ENCODE peak calls at places on chromosome 9, in seven cellular contexts. L, B, C, R, O, E and D are unnamed samples.

GRCh38 chr9:125296843-125297372 is 35.3 kb downstream of the GAPVD1 start:
- DNase-seq in L (no peak), B (no peak), C (no peak), R (no peak), O (no peak), E (no peak), D (no peak)

GRCh38 chr9:5886114-5886939 is 4.4 kb upstream of the MLANA start:
- DNase-seq in L (peak), B (peak), C (no peak), R (peak), O (peak), E (peak), D (peak)

GRCh38 chr9:127245637-127246164 is 18.9 kb upstream of the GARNL3 start:
- DNase-seq in L (no peak), B (no peak), C (no peak), R (no peak), O (no peak), E (no peak), D (no peak)

GRCh38 chr9:122355336-122355875 is 15.4 kb upstream of the PTGS1 start:
- DNase-seq in L (no peak), B (no peak), C (no peak), R (no peak), O (no peak), E (no peak), D (no peak)

GRCh38 chr9:81596671-81597426 is 92.5 kb downstream of the TLE1 start:
- DNase-seq in L (no peak), B (peak), C (no peak), R (no peak), O (no peak), E (no peak), D (no peak)

GRCh38 chr9:110452227-110452801 is 114.7 kb upstream of the TXNDC8 start:
- DNase-seq in L (no peak), B (peak), C (no peak), R (no peak), O (no peak), E (no peak), D (no peak)

GRCh38 chr9:129234491-129234890 is 56.4 kb upstream of the IER5L start:
- DNase-seq in L (no peak), B (no peak), C (no peak), R (no peak), O (no peak), E (no peak), D (no peak)

GRCh38 chr9:15927131-15927530 is 374.3 kb downstream of the CCDC171 start:
- DNase-seq in L (no peak), B (peak), C (no peak), R (no peak), O (no peak), E (no peak), D (no peak)

GRCh38 chr9:127133739-127134167 is 11.3 kb upstream of the ANGPTL2 start:
- DNase-seq in L (peak), B (peak), C (no peak), R (no peak), O (no peak), E (no peak), D (no peak)

GRCh38 chr9:91896513-91897121 is 53.4 kb downstream of the ROR2 start:
- DNase-seq in L (no peak), B (peak), C (peak), R (no peak), O (no peak), E (no peak), D (no peak)

GRCh38 chr9:112884086-112884485 is 6.6 kb downstream of the SLC46A2 start:
- DNase-seq in L (no peak), B (peak), C (no peak), R (no peak), O (no peak), E (no peak), D (peak)

GRCh38 chr9:109716631-109717030 is 63.4 kb upstream of the PALM2AKAP2 start:
- DNase-seq in L (no peak), B (no peak), C (no peak), R (no peak), O (no peak), E (no peak), D (no peak)

GRCh38 chr9:110984890-110985437 is 53.3 kb downstream of the LPAR1 start:
- DNase-seq in L (no peak), B (no peak), C (no peak), R (no peak), O (no peak), E (no peak), D (no peak)

GRCh38 chr9:95736370-95736769 is 139.1 kb upstream of the ERCC6L2 start:
- DNase-seq in L (no peak), B (peak), C (no peak), R (no peak), O (no peak), E (no peak), D (peak)

GRCh38 chr9:11235061-11235460 is 622.3 kb upstream of the PTPRD start:
- DNase-seq in L (no peak), B (no peak), C (no peak), R (no peak), O (no peak), E (no peak), D (no peak)

GRCh38 chr9:74951725-74952151 is 974 bp downstream of the C9orf40 start:
- DNase-seq in L (peak), B (peak), C (no peak), R (peak), O (no peak), E (peak), D (peak)

GRCh38 chr9:130345009-130345992 is 79.7 kb downstream of the HMCN2 start:
- DNase-seq in L (no peak), B (no peak), C (no peak), R (no peak), O (no peak), E (no peak), D (no peak)

GRCh38 chr9:25543806-25544205 is 134.4 kb downstream of the TUSC1 start:
- DNase-seq in L (no peak), B (no peak), C (no peak), R (no peak), O (no peak), E (no peak), D (no peak)

GRCh38 chr9:79989079-79989478 is 417.3 kb downstream of the TLE4 start:
- DNase-seq in L (no peak), B (no peak), C (no peak), R (no peak), O (no peak), E (no peak), D (no peak)

GRCh38 chr9:112760821-112761220 is 10.3 kb downstream of the SNX30 start:
- DNase-seq in L (no peak), B (no peak), C (no peak), R (no peak), O (no peak), E (no peak), D (no peak)

GRCh38 chr9:77534376-77535057 is 113.6 kb downstream of the GNA14 start:
- DNase-seq in L (peak), B (peak), C (no peak), R (no peak), O (no peak), E (no peak), D (peak)

GRCh38 chr9:70479880-70480291 is 65.4 kb upstream of the KLF9 start:
- DNase-seq in L (no peak), B (peak), C (no peak), R (no peak), O (no peak), E (no peak), D (no peak)

GRCh38 chr9:92066131-92066530 is 49.1 kb downstream of the SPTLC1 start:
- DNase-seq in L (no peak), B (no peak), C (no peak), R (no peak), O (no peak), E (no peak), D (no peak)

GRCh38 chr9:3942351-3942750 is 357.5 kb downstream of the GLIS3 start:
- DNase-seq in L (no peak), B (no peak), C (no peak), R (no peak), O (no peak), E (no peak), D (no peak)
- TF ChIP-seq CTCF in L (no peak), B (no peak), C (no peak), R (no peak), O (no peak), E (no peak), D (no peak)

GRCh38 chr9:73685786-73686185 is 534.1 kb downstream of the ANXA1 start:
- DNase-seq in L (no peak), B (no peak), C (no peak), R (no peak), O (no peak), E (no peak), D (no peak)

GRCh38 chr9:73689091-73689870 is 537.6 kb downstream of the ANXA1 start:
- DNase-seq in L (no peak), B (peak), C (no peak), R (no peak), O (no peak), E (no peak), D (no peak)

GRCh38 chr9:73680831-73681230 is 529.2 kb downstream of the ANXA1 start:
- DNase-seq in L (no peak), B (peak), C (no peak), R (no peak), O (no peak), E (no peak), D (no peak)

GRCh38 chr9:73684601-73685000 is 532.9 kb downstream of the ANXA1 start:
- DNase-seq in L (no peak), B (peak), C (no peak), R (no peak), O (no peak), E (no peak), D (no peak)

DNA sequence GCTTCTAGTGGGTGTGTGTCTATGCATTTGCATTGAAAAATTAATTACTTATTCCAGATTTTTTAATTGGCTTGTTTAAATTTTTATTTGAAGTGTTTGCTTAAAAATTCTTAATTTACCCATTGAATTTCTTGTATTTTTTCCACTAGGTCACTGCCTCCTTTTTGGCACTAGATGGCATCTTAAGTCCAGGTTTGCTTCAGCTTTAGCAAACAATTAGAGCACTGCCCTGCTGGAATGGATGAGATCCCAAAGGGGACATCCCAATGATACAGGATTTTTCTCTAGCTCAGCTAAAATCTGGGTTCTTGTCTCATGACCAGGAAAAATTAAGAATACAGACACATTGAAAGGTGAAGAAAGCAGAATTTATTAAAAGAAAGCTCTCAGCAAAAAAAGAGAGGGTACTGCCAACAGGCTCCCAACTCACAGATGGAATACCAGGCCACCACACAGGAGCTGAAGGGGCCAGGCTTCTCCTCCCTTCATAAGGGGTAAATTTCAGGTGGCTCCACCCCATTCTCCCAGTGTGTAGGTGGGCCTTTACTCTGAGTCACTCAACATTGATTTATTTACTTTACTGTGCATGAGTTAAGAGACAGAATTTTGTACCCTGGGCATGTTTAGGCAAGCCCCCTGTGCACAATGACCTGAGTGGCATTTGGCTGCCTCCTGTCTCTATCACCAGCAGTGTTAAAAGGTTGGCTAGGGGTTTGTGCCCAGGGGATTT is 532.4 kb downstream of the ANXA1 start:
- DNase-seq in L (no peak), B (peak), C (no peak), R (peak), O (no peak), E (no peak), D (no peak)
- TF ChIP-seq CTCF in L (peak), B (peak), C (peak), R (peak), O (peak), E (no peak), D (peak)

GRCh38 chr9:87910821-87911220 is 6.9 kb upstream of the SPATA31C1 start:
- DNase-seq in L (no peak), B (no peak), C (peak), R (no peak), O (no peak), E (no peak), D (no peak)

GRCh38 chr9:87909310-87910041 is 8.3 kb upstream of the SPATA31C1 start:
- DNase-seq in L (no peak), B (no peak), C (no peak), R (no peak), O (no peak), E (no peak), D (no peak)
- TF ChIP-seq CTCF in L (no peak), B (no peak), C (no peak), R (no peak), O (no peak), E (no peak), D (no peak)

GRCh38 chr9:133869674-133870419 is 122.3 kb downstream of the VAV2 start:
- DNase-seq in L (no peak), B (peak), C (no peak), R (no peak), O (peak), E (no peak), D (no peak)
- TF ChIP-seq CTCF in L (no peak), B (no peak), C (no peak), R (no peak), O (no peak), E (no peak), D (no peak)

DNA sequence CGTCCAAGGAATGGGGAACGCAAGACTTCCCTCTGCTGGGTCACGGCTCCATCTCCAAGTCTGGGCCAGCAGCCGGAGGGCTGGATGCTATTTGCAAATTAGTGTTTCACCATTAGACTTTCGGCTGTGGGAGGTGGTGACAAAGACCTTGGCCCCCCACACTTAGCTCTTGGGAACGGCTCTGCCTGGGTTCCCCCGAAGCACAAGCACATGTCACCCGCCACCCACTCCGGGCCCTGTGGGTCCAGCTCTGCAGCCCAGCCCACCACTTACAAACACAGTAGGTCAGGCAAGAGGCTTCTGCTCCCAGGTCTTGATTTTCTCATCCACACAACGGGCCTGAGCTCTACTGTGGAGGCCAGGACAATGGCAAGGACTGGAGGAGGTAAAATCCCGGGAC is 25.8 kb upstream of the TMEM250 start:
- DNase-seq in L (no peak), B (no peak), C (no peak), R (no peak), O (no peak), E (no peak), D (no peak)
- TF ChIP-seq CTCF in L (no peak), B (no peak), C (no peak), R (no peak), O (no peak), E (no peak), D (no peak)

GRCh38 chr9:35859310-35859994 is 10.7 kb downstream of the OR13J1 start:
- DNase-seq in L (peak), B (no peak), C (no peak), R (no peak), O (no peak), E (no peak), D (no peak)
- TF ChIP-seq CTCF in L (no peak), B (no peak), C (no peak), R (no peak), O (no peak), E (no peak), D (no peak)

GRCh38 chr9:108282872-108283271 is 572.9 kb downstream of the ACTL7B start:
- DNase-seq in L (no peak), B (peak), C (no peak), R (no peak), O (no peak), E (no peak), D (no peak)
- TF ChIP-seq CTCF in L (peak), B (peak), C (peak), R (no peak), O (peak), E (no peak), D (peak)